ENCODE peak calls at places on chromosomes 3 and 15, in four cellular contexts. One of them, this sample, is unnamed.

GRCh38 chr3:12737853-12738252 is 21.2 kb downstream of the TMEM40 start:
- DNase-seq in RWPE1: no peak
- DNase-seq in kidney epithelial cell: no peak
- DNase-seq in ovary: no peak
- DNase-seq in this sample: no peak

GRCh38 chr3:27073903-27074302 is 295.3 kb downstream of the NEK10 start:
- DNase-seq in kidney epithelial cell: no peak
- DNase-seq in RWPE1: no peak
- DNase-seq in ovary: no peak
- DNase-seq in this sample: no peak

GRCh38 chr3:95655363-95655986 is 1158.9 kb upstream of the EPHA6 start:
- DNase-seq in ovary: no peak
- DNase-seq in RWPE1: no peak
- DNase-seq in kidney epithelial cell: no peak
- DNase-seq in this sample: no peak

GRCh38 chr3:27385504-27385903 is 16.3 kb upstream of the NEK10 start:
- DNase-seq in ovary: no peak
- DNase-seq in RWPE1: no peak
- DNase-seq in kidney epithelial cell: no peak
- DNase-seq in this sample: no peak

GRCh38 chr15:55434989-55435825 is 26.9 kb downstream of the PIERCE2 start:
- DNase-seq in ovary: no peak
- DNase-seq in RWPE1: peak; percentile 42
- DNase-seq in kidney epithelial cell: peak; percentile 2
- DNase-seq in this sample: no peak

GRCh38 chr3:100902572-100902971 is 90.6 kb downstream of the ABI3BP start:
- DNase-seq in kidney epithelial cell: no peak
- DNase-seq in RWPE1: no peak
- DNase-seq in ovary: no peak
- DNase-seq in this sample: no peak

GRCh38 chr15:39873978-39874377 is 46.1 kb downstream of the GPR176 start:
- DNase-seq in ovary: no peak
- DNase-seq in kidney epithelial cell: no peak
- DNase-seq in RWPE1: no peak
- DNase-seq in this sample: no peak

GRCh38 chr3:172076212-172076611 is 36.8 kb downstream of the FNDC3B start:
- DNase-seq in kidney epithelial cell: no peak
- DNase-seq in RWPE1: no peak
- DNase-seq in ovary: no peak
- DNase-seq in this sample: no peak

GRCh38 chr3:77795013-77795412 is 755.1 kb downstream of the ROBO2 start:
- DNase-seq in kidney epithelial cell: no peak
- DNase-seq in ovary: no peak
- DNase-seq in RWPE1: no peak
- DNase-seq in this sample: no peak

GRCh38 chr3:136604961-136605360 is 147.2 kb downstream of the STAG1 start:
- DNase-seq in kidney epithelial cell: no peak
- DNase-seq in ovary: no peak
- DNase-seq in RWPE1: no peak
- DNase-seq in this sample: no peak

GRCh38 chr3:71087109-71088018 is 496.2 kb downstream of the FOXP1 start:
- DNase-seq in ovary: no peak
- DNase-seq in kidney epithelial cell: no peak
- DNase-seq in RWPE1: no peak
- DNase-seq in this sample: no peak

GRCh38 chr3:179348325-179349013 is 960 bp downstream of the MFN1 start:
- DNase-seq in ovary: no peak
- DNase-seq in RWPE1: no peak
- DNase-seq in kidney epithelial cell: no peak
- DNase-seq in this sample: no peak

GRCh38 chr3:156554515-156554841 is 439 bp downstream of the SSR3 start:
- DNase-seq in RWPE1: no peak
- DNase-seq in kidney epithelial cell: no peak
- DNase-seq in ovary: no peak
- DNase-seq in this sample: no peak

GRCh38 chr3:122680381-122681293 is at the start of gene PARP14:
- DNase-seq in ovary: peak; percentile 80
- DNase-seq in RWPE1: peak; percentile 66
- DNase-seq in kidney epithelial cell: peak; percentile 29
- DNase-seq in this sample: peak; percentile 57
- TF ChIP-seq CTCF in ovary: no peak
- TF ChIP-seq CTCF in RWPE1: no peak
- TF ChIP-seq CTCF in kidney epithelial cell: peak; percentile 8
- TF ChIP-seq CTCF in this sample: no peak

GRCh38 chr3:140974900-140975299 is 33.3 kb downstream of the SLC25A36 start:
- DNase-seq in RWPE1: no peak
- DNase-seq in ovary: no peak
- DNase-seq in kidney epithelial cell: no peak
- DNase-seq in this sample: no peak

DNA sequence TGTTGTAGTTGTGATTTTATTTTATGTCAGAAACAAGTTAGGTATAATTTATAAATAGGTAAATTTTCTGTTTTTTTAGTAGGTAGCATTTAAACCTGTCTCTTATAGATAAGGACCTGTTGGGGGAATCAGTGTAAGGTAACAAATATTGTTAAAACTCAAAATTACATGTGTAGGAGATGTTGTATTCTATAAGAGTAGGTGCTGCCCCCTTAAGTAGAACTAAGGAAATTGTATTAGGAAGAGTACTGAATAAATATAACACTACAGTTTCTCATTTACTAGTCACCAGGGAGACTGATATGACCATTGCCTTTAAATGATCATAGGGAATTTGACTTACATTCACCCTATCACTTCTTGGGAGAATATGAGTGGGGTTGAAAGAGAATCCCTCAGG is 31.2 kb downstream of the SLC25A36 start:
- DNase-seq in kidney epithelial cell: peak; percentile 4
- DNase-seq in ovary: no peak
- DNase-seq in RWPE1: peak; percentile 4
- DNase-seq in this sample: no peak
- TF ChIP-seq CTCF in kidney epithelial cell: peak; percentile 47
- TF ChIP-seq CTCF in ovary: no peak
- TF ChIP-seq CTCF in RWPE1: peak; percentile 38
- TF ChIP-seq CTCF in this sample: no peak

DNA sequence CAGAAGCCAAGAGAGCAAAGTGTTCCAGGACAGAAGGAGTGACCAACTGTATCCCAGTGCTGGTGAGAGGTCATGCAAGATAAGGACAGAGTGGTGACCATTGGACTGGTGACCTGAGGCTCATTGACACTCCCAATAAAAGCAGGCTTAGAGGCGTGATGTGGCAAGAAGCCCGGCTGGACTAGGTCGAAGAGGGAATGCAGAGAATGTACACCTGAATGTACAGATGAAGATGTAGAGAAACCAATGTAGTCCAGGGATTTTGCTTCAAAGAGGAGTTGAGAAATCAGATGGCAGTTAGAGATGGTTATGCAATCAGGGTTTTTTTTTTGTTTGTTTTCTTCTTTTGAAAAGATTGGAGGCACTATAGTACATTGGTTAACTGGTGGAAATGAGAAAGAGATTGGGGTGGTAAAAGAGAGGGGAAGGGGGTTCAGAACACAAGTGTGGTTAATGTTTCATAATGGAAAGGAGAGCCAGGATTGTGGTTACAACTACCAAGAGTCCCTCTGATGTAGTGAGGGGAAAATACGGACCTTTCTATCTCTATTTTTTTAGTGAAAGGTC is 23.3 kb downstream of the ST3GAL6 start:
- DNase-seq in RWPE1: no peak
- DNase-seq in ovary: no peak
- DNase-seq in kidney epithelial cell: no peak
- DNase-seq in this sample: no peak
- TF ChIP-seq CTCF in RWPE1: no peak
- TF ChIP-seq CTCF in ovary: no peak
- TF ChIP-seq CTCF in kidney epithelial cell: no peak
- TF ChIP-seq CTCF in this sample: no peak

DNA sequence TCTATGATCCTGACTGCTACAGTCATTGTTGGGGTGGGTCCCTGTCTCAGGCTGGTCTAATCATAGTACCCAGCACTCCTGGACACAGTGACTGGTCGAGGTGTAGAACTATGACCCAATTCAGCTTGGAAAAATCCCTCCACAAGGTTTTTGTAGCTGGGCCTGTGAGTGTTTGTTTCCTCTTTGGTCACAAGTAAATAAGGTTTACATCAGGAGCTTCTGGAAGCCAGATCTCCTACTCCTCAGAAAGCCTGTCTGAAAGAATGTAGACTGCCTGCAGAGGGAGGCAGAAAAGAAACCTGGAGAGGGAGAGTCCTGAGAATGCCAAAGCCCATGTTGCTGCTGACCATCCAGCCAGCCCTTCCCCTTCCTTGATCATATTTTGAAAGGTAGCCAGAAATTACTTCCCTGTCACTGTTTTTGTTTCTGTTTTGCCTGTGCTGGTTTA is 123.2 kb downstream of the RAP2B start:
- DNase-seq in RWPE1: no peak
- DNase-seq in kidney epithelial cell: no peak
- DNase-seq in ovary: no peak
- DNase-seq in this sample: no peak
- TF ChIP-seq CTCF in RWPE1: no peak
- TF ChIP-seq CTCF in kidney epithelial cell: no peak
- TF ChIP-seq CTCF in ovary: no peak
- TF ChIP-seq CTCF in this sample: no peak

GRCh38 chr15:31178705-31179104 is 77.2 kb upstream of the TRPM1 start:
- DNase-seq in kidney epithelial cell: no peak
- DNase-seq in RWPE1: no peak
- DNase-seq in ovary: no peak
- DNase-seq in this sample: no peak
- TF ChIP-seq CTCF in kidney epithelial cell: no peak
- TF ChIP-seq CTCF in RWPE1: no peak
- TF ChIP-seq CTCF in ovary: no peak
- TF ChIP-seq CTCF in this sample: no peak

GRCh38 chr3:15936347-15936746 is 138.6 kb upstream of the ANKRD28 start:
- DNase-seq in ovary: no peak
- DNase-seq in RWPE1: no peak
- DNase-seq in kidney epithelial cell: no peak
- DNase-seq in this sample: no peak

GRCh38 chr3:15933439-15934144 is 135.8 kb upstream of the ANKRD28 start:
- DNase-seq in ovary: no peak
- DNase-seq in RWPE1: no peak
- DNase-seq in kidney epithelial cell: no peak
- DNase-seq in this sample: no peak

GRCh38 chr3:15932348-15933300 is 134.8 kb upstream of the ANKRD28 start:
- DNase-seq in ovary: no peak
- DNase-seq in RWPE1: no peak
- DNase-seq in kidney epithelial cell: no peak
- DNase-seq in this sample: no peak

GRCh38 chr3:15929944-15930571 is 132.3 kb upstream of the ANKRD28 start:
- DNase-seq in ovary: no peak
- DNase-seq in RWPE1: no peak
- DNase-seq in kidney epithelial cell: no peak
- DNase-seq in this sample: no peak

GRCh38 chr3:15934389-15935195 is 136.8 kb upstream of the ANKRD28 start:
- DNase-seq in kidney epithelial cell: no peak
- DNase-seq in RWPE1: no peak
- DNase-seq in ovary: no peak
- DNase-seq in this sample: no peak
- TF ChIP-seq CTCF in kidney epithelial cell: no peak
- TF ChIP-seq CTCF in RWPE1: no peak
- TF ChIP-seq CTCF in ovary: no peak
- TF ChIP-seq CTCF in this sample: no peak